ENCODE peak calls at places on chromosomes 6 and 20, in ten cellular contexts. H is cardiac fibroblast; C is GM12865; S is activated CD8-positive, alpha-beta T cell treated with anti-CD3 and anti-CD28 coated beads for 36 hours; P is fibroblast of pulmonary artery; F is BE2C; N is astrocyte; U is uterus; J is pancreas; Z is spleen. I is an unnamed sample.

GRCh38 chr6:39904946-39905639 is 29.2 kb downstream of the MOCS1 start:
- DNase-seq in H (no peak), C (no peak), S (no peak), P (no peak), F (no peak), N (no peak), U (no peak), J (no peak), Z (no peak), I (no peak)

GRCh38 chr20:43220612-43221011 is 30.9 kb upstream of the PTPRT start:
- DNase-seq in H (peak), C (no peak), S (no peak), P (peak), F (no peak), N (peak), U (no peak), J (no peak), Z (no peak), I (no peak)

GRCh38 chr6:72787521-72788031 is 165.7 kb downstream of the KCNQ5 start:
- DNase-seq in H (peak), C (no peak), S (no peak), P (peak), F (peak), N (peak), U (no peak), J (no peak), Z (no peak), I (no peak)

GRCh38 chr6:72554761-72555221 is 67.1 kb upstream of the KCNQ5 start:
- DNase-seq in H (peak), C (no peak), S (no peak), P (peak), F (no peak), N (peak), U (no peak), J (no peak), Z (no peak), I (no peak)

GRCh38 chr6:41548841-41549642 is 2.9 kb downstream of the FOXP4 start:
- DNase-seq in H (no peak), C (no peak), S (no peak), P (no peak), F (no peak), N (no peak), U (no peak), J (no peak), Z (no peak), I (no peak)

GRCh38 chr6:102127253-102127652 is 733.7 kb downstream of the GRIK2 start:
- DNase-seq in H (no peak), C (no peak), S (no peak), P (no peak), F (no peak), N (no peak), U (no peak), J (no peak), Z (no peak), I (no peak)

GRCh38 chr6:140566706-140567330 is 1192.4 kb upstream of the CITED2 start:
- DNase-seq in H (peak), C (no peak), S (no peak), P (peak), F (no peak), N (peak), U (no peak), J (no peak), Z (no peak), I (no peak)

GRCh38 chr6:165971202-165971601 is 196.4 kb downstream of the TBXT start:
- DNase-seq in H (no peak), C (no peak), S (no peak), P (no peak), F (no peak), N (no peak), U (no peak), J (no peak), Z (no peak), I (no peak)

GRCh38 chr20:25195962-25196700 is 619 bp downstream of the ENTPD6 start:
- DNase-seq in H (peak), C (peak), S (peak), P (no peak), F (peak), N (no peak), U (no peak), J (peak), Z (no peak), I (no peak)

GRCh38 chr6:121651420-121651819 is 216.0 kb downstream of the GJA1 start:
- DNase-seq in H (peak), C (no peak), S (peak), P (peak), F (no peak), N (peak), U (no peak), J (no peak), Z (no peak), I (no peak)

DNA sequence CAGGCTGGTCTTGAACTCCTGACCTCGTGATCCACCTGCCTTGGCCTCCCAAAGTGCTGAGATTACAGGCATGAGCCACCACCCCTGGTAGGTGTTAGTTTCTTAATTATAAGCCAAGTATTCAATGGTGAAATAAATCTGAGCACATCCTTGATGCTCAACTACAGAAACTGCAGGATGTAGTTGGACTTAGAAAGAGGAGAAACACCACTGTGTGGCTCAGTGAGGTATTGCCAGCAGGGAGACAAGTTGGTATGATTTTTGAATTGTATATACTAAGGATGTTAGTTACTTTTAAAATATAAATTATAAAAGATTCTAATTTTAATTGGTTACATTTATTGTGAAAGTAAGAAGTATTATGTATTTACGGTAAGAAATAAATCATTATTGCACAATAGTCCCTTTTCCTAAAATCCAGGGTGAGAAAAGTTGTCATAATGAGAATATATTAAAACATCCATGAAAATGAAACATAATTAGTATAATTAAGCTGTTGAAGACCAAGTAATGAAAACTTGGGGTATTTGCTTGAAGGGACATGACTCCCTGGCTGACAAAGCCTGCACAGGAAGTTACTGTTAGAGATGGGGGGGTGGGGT is 17.6 kb downstream of the SLC18B1 start:
- DNase-seq in H (peak), C (peak), S (peak), P (peak), F (no peak), N (no peak), U (no peak), J (no peak), Z (no peak), I (no peak)
- TF ChIP-seq CTCF in H (peak), C (peak), S (peak), P (peak), F (peak), N (peak), U (no peak), J (no peak), Z (no peak), I (peak)

GRCh38 chr20:34709836-34710567 is 5.9 kb downstream of the TP53INP2 start:
- DNase-seq in H (no peak), C (no peak), S (peak), P (no peak), F (peak), N (peak), U (peak), J (peak), Z (peak), I (peak)
- TF ChIP-seq CTCF in H (no peak), C (peak), S (no peak), P (peak), F (peak), N (no peak), U (peak), J (no peak), Z (no peak), I (peak)

GRCh38 chr6:109440325-109441068 is at the start of the genes PPIL6 and SMPD2:
- DNase-seq in H (peak), C (peak), S (peak), P (peak), F (peak), N (peak), U (peak), J (peak), Z (peak), I (peak)
- TF ChIP-seq CTCF in H (no peak), C (peak), S (no peak), P (no peak), F (peak), N (no peak), U (peak), J (peak), Z (peak), I (no peak)

DNA sequence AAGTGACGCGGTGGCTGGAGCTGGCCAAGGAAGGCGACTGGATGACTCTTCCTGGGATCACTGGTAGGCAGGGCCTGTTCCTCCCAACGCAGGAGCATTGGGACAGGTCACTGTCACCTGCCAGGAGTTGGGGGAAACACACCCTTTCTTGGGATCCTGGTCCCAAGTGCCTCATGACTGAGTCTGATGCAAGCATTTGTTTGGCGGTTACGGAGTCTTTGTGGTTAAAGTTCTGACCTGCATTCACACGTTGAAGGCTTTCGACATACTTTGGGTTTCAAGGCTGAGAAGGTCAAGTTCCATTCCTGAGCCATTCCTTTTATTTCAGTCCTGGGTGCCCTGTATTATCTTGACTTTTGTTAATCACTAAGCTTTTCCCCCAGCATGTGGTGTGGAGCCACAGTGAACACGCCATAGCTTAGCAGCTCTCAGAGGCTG is 6.0 kb downstream of the PNLDC1 start:
- DNase-seq in H (no peak), C (no peak), S (no peak), P (no peak), F (no peak), N (peak), U (no peak), J (no peak), Z (peak), I (no peak)
- TF ChIP-seq CTCF in H (no peak), C (no peak), S (no peak), P (no peak), F (no peak), N (no peak), U (no peak), J (no peak), Z (no peak), I (no peak)

DNA sequence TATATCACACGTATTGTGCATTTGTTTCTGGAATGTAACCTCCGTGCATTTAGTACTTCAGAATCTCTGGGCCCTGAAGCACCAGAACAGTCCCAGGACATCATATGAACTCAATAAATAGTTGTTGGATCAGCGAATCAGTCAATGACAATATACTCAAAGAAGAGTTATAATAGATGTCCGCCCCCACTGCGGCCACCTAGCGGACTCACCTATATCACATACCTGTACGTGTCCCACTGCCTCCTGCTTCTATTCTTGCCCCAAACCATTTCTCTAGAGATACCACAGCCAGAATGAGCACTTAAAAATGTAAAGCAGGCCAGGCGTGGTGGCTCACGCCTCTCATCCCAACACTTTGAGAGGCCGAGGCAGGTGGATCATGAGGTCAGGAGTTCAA is 73.9 kb downstream of the DCDC2 start:
- DNase-seq in H (no peak), C (no peak), S (no peak), P (no peak), F (no peak), N (no peak), U (no peak), J (no peak), Z (no peak), I (no peak)
- TF ChIP-seq CTCF in H (no peak), C (no peak), S (no peak), P (no peak), F (no peak), N (no peak), U (no peak), J (no peak), Z (no peak), I (no peak)

GRCh38 chr20:60036346-60037119 is 78.3 kb downstream of the CDH26 start:
- DNase-seq in H (no peak), C (no peak), S (no peak), P (no peak), F (no peak), N (no peak), U (no peak), J (no peak), Z (no peak), I (no peak)

GRCh38 chr20:60035486-60035885 is 77.3 kb downstream of the CDH26 start:
- DNase-seq in H (no peak), C (no peak), S (no peak), P (no peak), F (no peak), N (no peak), U (no peak), J (no peak), Z (no peak), I (no peak)

GRCh38 chr20:60039526-60039925 is 81.3 kb downstream of the CDH26 start:
- DNase-seq in H (no peak), C (no peak), S (no peak), P (no peak), F (no peak), N (no peak), U (no peak), J (no peak), Z (no peak), I (no peak)

GRCh38 chr20:60038400-60038799 is 80.2 kb downstream of the CDH26 start:
- DNase-seq in H (no peak), C (no peak), S (no peak), P (no peak), F (no peak), N (no peak), U (no peak), J (no peak), Z (no peak), I (no peak)

DNA sequence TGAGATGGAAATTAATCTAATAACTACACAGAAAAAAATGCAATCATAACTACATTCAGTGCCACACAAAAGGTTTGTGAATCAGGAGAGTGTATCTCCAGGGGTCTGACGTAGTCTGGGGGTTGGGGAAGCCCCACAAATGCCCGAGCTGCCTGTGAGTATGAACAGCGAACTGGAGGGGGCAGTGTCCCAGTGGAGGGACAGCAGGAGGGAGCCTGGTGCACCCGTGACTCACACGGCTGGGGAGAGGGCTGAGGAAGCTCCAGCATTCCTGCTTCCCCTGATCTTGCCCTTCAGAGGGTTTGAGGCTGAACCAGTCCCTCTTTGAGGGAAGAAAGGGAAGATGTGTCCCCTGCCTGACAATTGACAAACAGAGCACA is 78.9 kb downstream of the CDH26 start:
- DNase-seq in H (peak), C (no peak), S (no peak), P (no peak), F (no peak), N (peak), U (no peak), J (no peak), Z (no peak), I (no peak)
- TF ChIP-seq CTCF in H (peak), C (no peak), S (no peak), P (no peak), F (peak), N (peak), U (no peak), J (no peak), Z (no peak), I (no peak)

GRCh38 chr6:149862901-149863595 is 1.1 kb downstream of the LRP11 start:
- DNase-seq in H (peak), C (peak), S (peak), P (peak), F (peak), N (peak), U (peak), J (peak), Z (peak), I (peak)

GRCh38 chr6:149863596-149863845 is 638 bp downstream of the LRP11 start:
- DNase-seq in H (no peak), C (no peak), S (no peak), P (no peak), F (no peak), N (no peak), U (no peak), J (no peak), Z (no peak), I (no peak)

GRCh38 chr6:149860834-149861602 is 3.1 kb downstream of the LRP11 start:
- DNase-seq in H (peak), C (no peak), S (no peak), P (peak), F (no peak), N (peak), U (no peak), J (no peak), Z (no peak), I (no peak)

GRCh38 chr6:149860513-149860833 is 3.7 kb downstream of the LRP11 start:
- DNase-seq in H (no peak), C (no peak), S (no peak), P (no peak), F (no peak), N (no peak), U (no peak), J (no peak), Z (no peak), I (no peak)

DNA sequence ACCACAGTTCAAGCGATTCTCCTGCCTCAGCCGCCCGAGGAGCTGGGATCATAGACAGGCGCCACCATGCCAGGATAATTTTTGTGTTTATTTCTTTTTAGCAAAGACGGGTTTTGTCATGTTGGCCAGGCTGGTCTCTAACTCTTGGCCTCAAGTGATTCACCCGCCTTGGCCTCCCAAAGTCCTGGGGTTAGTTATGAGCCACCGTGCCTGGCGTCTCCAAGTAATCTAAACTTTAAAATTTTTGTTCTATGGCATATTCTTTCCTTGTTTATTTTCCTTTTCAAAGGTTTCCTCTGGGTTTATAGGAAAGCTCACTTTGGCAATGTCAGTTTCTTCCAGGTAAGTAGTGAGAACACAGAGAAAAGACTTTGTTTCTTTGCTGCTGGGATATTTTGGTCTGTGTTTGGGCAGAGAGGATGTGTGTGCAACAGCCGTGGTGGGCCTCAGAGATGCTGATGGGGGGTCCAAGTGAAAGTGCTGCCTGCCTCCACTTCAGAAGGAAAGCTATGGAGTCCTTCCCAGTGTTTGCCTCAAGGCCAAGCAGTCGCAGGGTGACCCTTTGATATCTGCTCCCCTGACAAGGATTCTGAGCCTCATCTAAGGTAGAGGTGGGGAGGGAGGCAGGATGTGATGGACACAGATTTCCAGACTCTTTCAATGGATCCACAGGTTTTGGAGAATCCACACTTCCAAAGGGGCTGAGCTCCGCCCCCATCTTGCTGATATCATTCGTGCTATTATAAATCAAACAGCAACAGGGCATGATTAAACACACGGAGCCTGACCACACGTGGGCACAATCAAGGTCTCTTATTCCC is 2.3 kb downstream of the LRP11 start:
- DNase-seq in H (no peak), C (no peak), S (no peak), P (no peak), F (no peak), N (no peak), U (no peak), J (no peak), Z (no peak), I (no peak)
- TF ChIP-seq CTCF in H (no peak), C (no peak), S (no peak), P (no peak), F (no peak), N (no peak), U (no peak), J (no peak), Z (no peak), I (no peak)

GRCh38 chr6:111668410-111668809 is 62.7 kb upstream of the TRAF3IP2 start:
- DNase-seq in H (no peak), C (no peak), S (no peak), P (no peak), F (no peak), N (no peak), U (no peak), J (no peak), Z (no peak), I (no peak)
- TF ChIP-seq CTCF in H (peak), C (peak), S (peak), P (peak), F (peak), N (peak), U (peak), J (no peak), Z (no peak), I (no peak)

DNA sequence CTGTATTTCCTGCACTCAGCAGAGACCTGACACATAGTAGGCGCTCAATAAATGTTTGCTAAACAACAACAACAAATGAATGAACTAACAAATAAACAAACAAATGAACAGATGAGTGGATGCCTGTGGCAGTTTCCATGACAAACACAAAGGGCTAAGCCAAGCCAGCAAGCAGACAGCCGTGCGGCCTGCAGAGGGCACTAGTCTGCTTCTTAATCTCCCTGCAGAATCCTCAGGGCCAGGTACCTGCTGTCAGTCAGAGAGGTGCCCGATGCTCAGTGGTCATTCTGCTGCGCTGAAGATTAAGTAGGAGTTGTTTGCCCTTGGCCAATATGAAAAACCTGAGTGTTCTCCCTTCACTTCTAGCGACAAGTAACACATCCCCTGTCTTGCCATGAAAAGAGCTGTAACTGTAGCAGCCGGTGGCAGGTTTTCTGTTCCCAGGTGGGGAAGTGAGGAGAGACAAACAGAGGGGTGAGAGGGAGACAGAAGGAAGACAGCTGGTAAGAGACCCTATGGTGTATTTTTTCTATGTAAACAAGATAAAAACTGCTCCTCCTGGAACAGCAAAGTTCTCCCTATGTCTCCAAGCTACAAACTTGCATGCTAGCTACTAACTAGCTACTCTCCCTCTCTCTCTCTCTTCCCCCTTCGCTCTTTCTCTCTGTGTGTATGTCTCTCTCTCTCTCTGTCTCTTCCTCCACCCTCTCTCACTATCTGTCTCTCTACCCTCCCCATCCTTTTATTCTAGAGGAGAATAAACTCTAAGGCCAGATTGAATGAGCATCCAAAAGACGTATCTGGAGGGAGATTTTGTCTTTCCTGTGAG is at the start of gene MC3R:
- DNase-seq in H (peak), C (peak), S (peak), P (peak), F (peak), N (peak), U (no peak), J (peak), Z (no peak), I (peak)
- TF ChIP-seq CTCF in H (peak), C (peak), S (peak), P (peak), F (peak), N (peak), U (no peak), J (peak), Z (no peak), I (peak)

GRCh38 chr6:109229536-109229935 is 134.2 kb downstream of the CEP57L1 start:
- DNase-seq in H (peak), C (no peak), S (no peak), P (no peak), F (no peak), N (no peak), U (no peak), J (no peak), Z (no peak), I (no peak)
- TF ChIP-seq CTCF in H (no peak), C (no peak), S (no peak), P (no peak), F (no peak), N (no peak), U (no peak), J (no peak), Z (no peak), I (no peak)

I was measured in GM13976.